ENCODE peak calls at places on chromosomes 3 and 15, in ten cellular contexts. One of them, this sample, is unnamed.

GRCh38 chr3:161355508-161355907 is 15.8 kb downstream of the SPTSSB start:
- DNase-seq in SK-N-SH: no peak
- DNase-seq in activated T-helper 1 cell treated with anti-CD3 and anti-CD28 coated beads, Interleukin-12 subunit alpha, Interleukin-12 subunit beta, Interleukin-2, Interleukin-4 antibody, amounts not matched to agents 30 ng/mL and 10 ng/mL and 1 ng/mL, durations not matched to agents 14 hours and 24 hours and 36 hours: no peak
- DNase-seq in NCI-H2081: no peak
- DNase-seq in A673: no peak
- DNase-seq in stimulated activated CD4-positive, alpha-beta T cell treated with anti-CD3 and anti-CD28 coated beads, Interleukin-4, amount 100 ng/mL, for 4 hours: no peak
- DNase-seq in mesenchymal stem cell: no peak
- DNase-seq in islet precursor cell: no peak
- DNase-seq in GM23338: no peak
- DNase-seq in HEK293T: no peak
- DNase-seq in this sample: no peak

GRCh38 chr3:40620151-40620550 is 95.4 kb downstream of the ZNF621 start:
- DNase-seq in SK-N-SH: no peak
- DNase-seq in activated T-helper 1 cell treated with anti-CD3 and anti-CD28 coated beads, Interleukin-12 subunit alpha, Interleukin-12 subunit beta, Interleukin-2, Interleukin-4 antibody, amounts not matched to agents 30 ng/mL and 10 ng/mL and 1 ng/mL, durations not matched to agents 14 hours and 24 hours and 36 hours: no peak
- DNase-seq in NCI-H2081: no peak
- DNase-seq in A673: no peak
- DNase-seq in stimulated activated CD4-positive, alpha-beta T cell treated with anti-CD3 and anti-CD28 coated beads, Interleukin-4, amount 100 ng/mL, for 4 hours: no peak
- DNase-seq in mesenchymal stem cell: no peak
- DNase-seq in islet precursor cell: peak; percentile 42
- DNase-seq in GM23338: no peak
- DNase-seq in HEK293T: no peak
- DNase-seq in this sample: no peak

GRCh38 chr3:44326035-44326434 is 12.5 kb upstream of the TCAIM start:
- DNase-seq in SK-N-SH: no peak
- DNase-seq in activated T-helper 1 cell treated with anti-CD3 and anti-CD28 coated beads, Interleukin-12 subunit alpha, Interleukin-12 subunit beta, Interleukin-2, Interleukin-4 antibody, amounts not matched to agents 30 ng/mL and 10 ng/mL and 1 ng/mL, durations not matched to agents 14 hours and 24 hours and 36 hours: no peak
- DNase-seq in NCI-H2081: no peak
- DNase-seq in A673: no peak
- DNase-seq in stimulated activated CD4-positive, alpha-beta T cell treated with anti-CD3 and anti-CD28 coated beads, Interleukin-4, amount 100 ng/mL, for 4 hours: no peak
- DNase-seq in mesenchymal stem cell: peak; percentile 28
- DNase-seq in islet precursor cell: no peak
- DNase-seq in GM23338: no peak
- DNase-seq in HEK293T: no peak
- DNase-seq in this sample: no peak

GRCh38 chr3:128597900-128598299 is 52.7 kb downstream of the RPN1 start:
- DNase-seq in SK-N-SH: no peak
- DNase-seq in activated T-helper 1 cell treated with anti-CD3 and anti-CD28 coated beads, Interleukin-12 subunit alpha, Interleukin-12 subunit beta, Interleukin-2, Interleukin-4 antibody, amounts not matched to agents 30 ng/mL and 10 ng/mL and 1 ng/mL, durations not matched to agents 14 hours and 24 hours and 36 hours: no peak
- DNase-seq in NCI-H2081: no peak
- DNase-seq in A673: no peak
- DNase-seq in stimulated activated CD4-positive, alpha-beta T cell treated with anti-CD3 and anti-CD28 coated beads, Interleukin-4, amount 100 ng/mL, for 4 hours: no peak
- DNase-seq in mesenchymal stem cell: no peak
- DNase-seq in islet precursor cell: no peak
- DNase-seq in GM23338: no peak
- DNase-seq in HEK293T: no peak
- DNase-seq in this sample: no peak

GRCh38 chr15:60301024-60301423 is 96.8 kb downstream of the ANXA2 start:
- DNase-seq in SK-N-SH: no peak
- DNase-seq in activated T-helper 1 cell treated with anti-CD3 and anti-CD28 coated beads, Interleukin-12 subunit alpha, Interleukin-12 subunit beta, Interleukin-2, Interleukin-4 antibody, amounts not matched to agents 30 ng/mL and 10 ng/mL and 1 ng/mL, durations not matched to agents 14 hours and 24 hours and 36 hours: no peak
- DNase-seq in NCI-H2081: peak; percentile 39
- DNase-seq in A673: peak; percentile 29
- DNase-seq in stimulated activated CD4-positive, alpha-beta T cell treated with anti-CD3 and anti-CD28 coated beads, Interleukin-4, amount 100 ng/mL, for 4 hours: no peak
- DNase-seq in mesenchymal stem cell: no peak
- DNase-seq in islet precursor cell: no peak
- DNase-seq in GM23338: no peak
- DNase-seq in HEK293T: no peak
- DNase-seq in this sample: no peak

GRCh38 chr3:107458871-107459270 is 63.9 kb upstream of the BBX start:
- DNase-seq in SK-N-SH: no peak
- DNase-seq in activated T-helper 1 cell treated with anti-CD3 and anti-CD28 coated beads, Interleukin-12 subunit alpha, Interleukin-12 subunit beta, Interleukin-2, Interleukin-4 antibody, amounts not matched to agents 30 ng/mL and 10 ng/mL and 1 ng/mL, durations not matched to agents 14 hours and 24 hours and 36 hours: no peak
- DNase-seq in NCI-H2081: no peak
- DNase-seq in A673: no peak
- DNase-seq in stimulated activated CD4-positive, alpha-beta T cell treated with anti-CD3 and anti-CD28 coated beads, Interleukin-4, amount 100 ng/mL, for 4 hours: no peak
- DNase-seq in mesenchymal stem cell: no peak
- DNase-seq in islet precursor cell: no peak
- DNase-seq in GM23338: no peak
- DNase-seq in HEK293T: no peak
- DNase-seq in this sample: no peak

GRCh38 chr3:42745776-42746454 is 27.1 kb downstream of the CCDC13 start:
- DNase-seq in SK-N-SH: no peak
- DNase-seq in activated T-helper 1 cell treated with anti-CD3 and anti-CD28 coated beads, Interleukin-12 subunit alpha, Interleukin-12 subunit beta, Interleukin-2, Interleukin-4 antibody, amounts not matched to agents 30 ng/mL and 10 ng/mL and 1 ng/mL, durations not matched to agents 14 hours and 24 hours and 36 hours: no peak
- DNase-seq in NCI-H2081: no peak
- DNase-seq in A673: no peak
- DNase-seq in stimulated activated CD4-positive, alpha-beta T cell treated with anti-CD3 and anti-CD28 coated beads, Interleukin-4, amount 100 ng/mL, for 4 hours: no peak
- DNase-seq in mesenchymal stem cell: no peak
- DNase-seq in islet precursor cell: peak; percentile 61
- DNase-seq in GM23338: peak; percentile 18
- DNase-seq in HEK293T: no peak
- DNase-seq in this sample: no peak

GRCh38 chr3:4314688-4315087 is 11.5 kb downstream of the SETMAR start:
- DNase-seq in SK-N-SH: no peak
- DNase-seq in activated T-helper 1 cell treated with anti-CD3 and anti-CD28 coated beads, Interleukin-12 subunit alpha, Interleukin-12 subunit beta, Interleukin-2, Interleukin-4 antibody, amounts not matched to agents 30 ng/mL and 10 ng/mL and 1 ng/mL, durations not matched to agents 14 hours and 24 hours and 36 hours: no peak
- DNase-seq in NCI-H2081: no peak
- DNase-seq in A673: no peak
- DNase-seq in stimulated activated CD4-positive, alpha-beta T cell treated with anti-CD3 and anti-CD28 coated beads, Interleukin-4, amount 100 ng/mL, for 4 hours: no peak
- DNase-seq in mesenchymal stem cell: no peak
- DNase-seq in islet precursor cell: no peak
- DNase-seq in GM23338: no peak
- DNase-seq in HEK293T: no peak
- DNase-seq in this sample: no peak

GRCh38 chr15:62573856-62574255 is 408.8 kb upstream of the C2CD4B start:
- DNase-seq in SK-N-SH: no peak
- DNase-seq in activated T-helper 1 cell treated with anti-CD3 and anti-CD28 coated beads, Interleukin-12 subunit alpha, Interleukin-12 subunit beta, Interleukin-2, Interleukin-4 antibody, amounts not matched to agents 30 ng/mL and 10 ng/mL and 1 ng/mL, durations not matched to agents 14 hours and 24 hours and 36 hours: no peak
- DNase-seq in NCI-H2081: no peak
- DNase-seq in A673: no peak
- DNase-seq in stimulated activated CD4-positive, alpha-beta T cell treated with anti-CD3 and anti-CD28 coated beads, Interleukin-4, amount 100 ng/mL, for 4 hours: no peak
- DNase-seq in mesenchymal stem cell: no peak
- DNase-seq in islet precursor cell: no peak
- DNase-seq in GM23338: no peak
- DNase-seq in HEK293T: no peak
- DNase-seq in this sample: no peak

GRCh38 chr15:58474741-58475323 is 43.0 kb downstream of the LIPC start:
- DNase-seq in SK-N-SH: no peak
- DNase-seq in activated T-helper 1 cell treated with anti-CD3 and anti-CD28 coated beads, Interleukin-12 subunit alpha, Interleukin-12 subunit beta, Interleukin-2, Interleukin-4 antibody, amounts not matched to agents 30 ng/mL and 10 ng/mL and 1 ng/mL, durations not matched to agents 14 hours and 24 hours and 36 hours: no peak
- DNase-seq in NCI-H2081: no peak
- DNase-seq in A673: no peak
- DNase-seq in stimulated activated CD4-positive, alpha-beta T cell treated with anti-CD3 and anti-CD28 coated beads, Interleukin-4, amount 100 ng/mL, for 4 hours: no peak
- DNase-seq in mesenchymal stem cell: no peak
- DNase-seq in islet precursor cell: no peak
- DNase-seq in GM23338: no peak
- DNase-seq in HEK293T: no peak
- DNase-seq in this sample: no peak

GRCh38 chr3:42431099-42431498 is 20.7 kb upstream of the LYZL4 start:
- DNase-seq in SK-N-SH: no peak
- DNase-seq in activated T-helper 1 cell treated with anti-CD3 and anti-CD28 coated beads, Interleukin-12 subunit alpha, Interleukin-12 subunit beta, Interleukin-2, Interleukin-4 antibody, amounts not matched to agents 30 ng/mL and 10 ng/mL and 1 ng/mL, durations not matched to agents 14 hours and 24 hours and 36 hours: no peak
- DNase-seq in NCI-H2081: no peak
- DNase-seq in A673: no peak
- DNase-seq in stimulated activated CD4-positive, alpha-beta T cell treated with anti-CD3 and anti-CD28 coated beads, Interleukin-4, amount 100 ng/mL, for 4 hours: no peak
- DNase-seq in mesenchymal stem cell: no peak
- DNase-seq in islet precursor cell: no peak
- DNase-seq in GM23338: no peak
- DNase-seq in HEK293T: no peak
- DNase-seq in this sample: no peak

GRCh38 chr3:130709671-130710070 is 37.0 kb downstream of the PIK3R4 start:
- DNase-seq in SK-N-SH: no peak
- DNase-seq in activated T-helper 1 cell treated with anti-CD3 and anti-CD28 coated beads, Interleukin-12 subunit alpha, Interleukin-12 subunit beta, Interleukin-2, Interleukin-4 antibody, amounts not matched to agents 30 ng/mL and 10 ng/mL and 1 ng/mL, durations not matched to agents 14 hours and 24 hours and 36 hours: no peak
- DNase-seq in NCI-H2081: no peak
- DNase-seq in A673: no peak
- DNase-seq in stimulated activated CD4-positive, alpha-beta T cell treated with anti-CD3 and anti-CD28 coated beads, Interleukin-4, amount 100 ng/mL, for 4 hours: no peak
- DNase-seq in mesenchymal stem cell: no peak
- DNase-seq in islet precursor cell: no peak
- DNase-seq in GM23338: no peak
- DNase-seq in HEK293T: no peak
- DNase-seq in this sample: no peak

GRCh38 chr15:74135041-74135565 is 4.7 kb downstream of the ISLR2 start:
- DNase-seq in SK-N-SH: no peak
- DNase-seq in activated T-helper 1 cell treated with anti-CD3 and anti-CD28 coated beads, Interleukin-12 subunit alpha, Interleukin-12 subunit beta, Interleukin-2, Interleukin-4 antibody, amounts not matched to agents 30 ng/mL and 10 ng/mL and 1 ng/mL, durations not matched to agents 14 hours and 24 hours and 36 hours: no peak
- DNase-seq in NCI-H2081: no peak
- DNase-seq in A673: no peak
- DNase-seq in stimulated activated CD4-positive, alpha-beta T cell treated with anti-CD3 and anti-CD28 coated beads, Interleukin-4, amount 100 ng/mL, for 4 hours: no peak
- DNase-seq in mesenchymal stem cell: no peak
- DNase-seq in islet precursor cell: no peak
- DNase-seq in GM23338: no peak
- DNase-seq in HEK293T: no peak
- DNase-seq in this sample: no peak

GRCh38 chr15:77552066-77552465 is 80.6 kb downstream of the LINGO1 start:
- DNase-seq in SK-N-SH: no peak
- DNase-seq in activated T-helper 1 cell treated with anti-CD3 and anti-CD28 coated beads, Interleukin-12 subunit alpha, Interleukin-12 subunit beta, Interleukin-2, Interleukin-4 antibody, amounts not matched to agents 30 ng/mL and 10 ng/mL and 1 ng/mL, durations not matched to agents 14 hours and 24 hours and 36 hours: no peak
- DNase-seq in NCI-H2081: no peak
- DNase-seq in A673: no peak
- DNase-seq in stimulated activated CD4-positive, alpha-beta T cell treated with anti-CD3 and anti-CD28 coated beads, Interleukin-4, amount 100 ng/mL, for 4 hours: no peak
- DNase-seq in mesenchymal stem cell: no peak
- DNase-seq in islet precursor cell: no peak
- DNase-seq in GM23338: no peak
- DNase-seq in HEK293T: no peak
- DNase-seq in this sample: no peak

GRCh38 chr3:94928921-94929320 is 866.1 kb downstream of the NSUN3 start:
- DNase-seq in SK-N-SH: no peak
- DNase-seq in activated T-helper 1 cell treated with anti-CD3 and anti-CD28 coated beads, Interleukin-12 subunit alpha, Interleukin-12 subunit beta, Interleukin-2, Interleukin-4 antibody, amounts not matched to agents 30 ng/mL and 10 ng/mL and 1 ng/mL, durations not matched to agents 14 hours and 24 hours and 36 hours: no peak
- DNase-seq in NCI-H2081: no peak
- DNase-seq in A673: no peak
- DNase-seq in stimulated activated CD4-positive, alpha-beta T cell treated with anti-CD3 and anti-CD28 coated beads, Interleukin-4, amount 100 ng/mL, for 4 hours: no peak
- DNase-seq in mesenchymal stem cell: peak; percentile 83
- DNase-seq in islet precursor cell: peak; percentile 65
- DNase-seq in GM23338: no peak
- DNase-seq in HEK293T: no peak
- DNase-seq in this sample: no peak

GRCh38 chr3:178223876-178224275 is 312.4 kb upstream of the KCNMB2 start:
- DNase-seq in SK-N-SH: no peak
- DNase-seq in activated T-helper 1 cell treated with anti-CD3 and anti-CD28 coated beads, Interleukin-12 subunit alpha, Interleukin-12 subunit beta, Interleukin-2, Interleukin-4 antibody, amounts not matched to agents 30 ng/mL and 10 ng/mL and 1 ng/mL, durations not matched to agents 14 hours and 24 hours and 36 hours: no peak
- DNase-seq in NCI-H2081: no peak
- DNase-seq in A673: no peak
- DNase-seq in stimulated activated CD4-positive, alpha-beta T cell treated with anti-CD3 and anti-CD28 coated beads, Interleukin-4, amount 100 ng/mL, for 4 hours: no peak
- DNase-seq in mesenchymal stem cell: no peak
- DNase-seq in islet precursor cell: no peak
- DNase-seq in GM23338: no peak
- DNase-seq in HEK293T: no peak
- DNase-seq in this sample: no peak

GRCh38 chr15:51647128-51647562 is 24.6 kb upstream of the DMXL2 start:
- DNase-seq in SK-N-SH: peak; percentile 47
- DNase-seq in activated T-helper 1 cell treated with anti-CD3 and anti-CD28 coated beads, Interleukin-12 subunit alpha, Interleukin-12 subunit beta, Interleukin-2, Interleukin-4 antibody, amounts not matched to agents 30 ng/mL and 10 ng/mL and 1 ng/mL, durations not matched to agents 14 hours and 24 hours and 36 hours: no peak
- DNase-seq in NCI-H2081: peak; percentile 76
- DNase-seq in A673: peak; percentile 9
- DNase-seq in stimulated activated CD4-positive, alpha-beta T cell treated with anti-CD3 and anti-CD28 coated beads, Interleukin-4, amount 100 ng/mL, for 4 hours: no peak
- DNase-seq in mesenchymal stem cell: peak; percentile 35
- DNase-seq in islet precursor cell: no peak
- DNase-seq in GM23338: no peak
- DNase-seq in HEK293T: no peak
- DNase-seq in this sample: no peak

GRCh38 chr3:27184261-27184660 is 184.9 kb downstream of the NEK10 start:
- DNase-seq in SK-N-SH: no peak
- DNase-seq in activated T-helper 1 cell treated with anti-CD3 and anti-CD28 coated beads, Interleukin-12 subunit alpha, Interleukin-12 subunit beta, Interleukin-2, Interleukin-4 antibody, amounts not matched to agents 30 ng/mL and 10 ng/mL and 1 ng/mL, durations not matched to agents 14 hours and 24 hours and 36 hours: no peak
- DNase-seq in NCI-H2081: no peak
- DNase-seq in A673: no peak
- DNase-seq in stimulated activated CD4-positive, alpha-beta T cell treated with anti-CD3 and anti-CD28 coated beads, Interleukin-4, amount 100 ng/mL, for 4 hours: no peak
- DNase-seq in mesenchymal stem cell: no peak
- DNase-seq in islet precursor cell: no peak
- DNase-seq in GM23338: no peak
- DNase-seq in HEK293T: no peak
- DNase-seq in this sample: no peak

GRCh38 chr15:74786659-74787165 is 4.8 kb downstream of the CSK start:
- DNase-seq in SK-N-SH: no peak
- DNase-seq in activated T-helper 1 cell treated with anti-CD3 and anti-CD28 coated beads, Interleukin-12 subunit alpha, Interleukin-12 subunit beta, Interleukin-2, Interleukin-4 antibody, amounts not matched to agents 30 ng/mL and 10 ng/mL and 1 ng/mL, durations not matched to agents 14 hours and 24 hours and 36 hours: no peak
- DNase-seq in NCI-H2081: no peak
- DNase-seq in A673: no peak
- DNase-seq in stimulated activated CD4-positive, alpha-beta T cell treated with anti-CD3 and anti-CD28 coated beads, Interleukin-4, amount 100 ng/mL, for 4 hours: no peak
- DNase-seq in mesenchymal stem cell: no peak
- DNase-seq in islet precursor cell: no peak
- DNase-seq in GM23338: no peak
- DNase-seq in HEK293T: no peak
- DNase-seq in this sample: no peak

GRCh38 chr15:98331676-98332075 is 316.7 kb upstream of the IGF1R start:
- DNase-seq in SK-N-SH: no peak
- DNase-seq in activated T-helper 1 cell treated with anti-CD3 and anti-CD28 coated beads, Interleukin-12 subunit alpha, Interleukin-12 subunit beta, Interleukin-2, Interleukin-4 antibody, amounts not matched to agents 30 ng/mL and 10 ng/mL and 1 ng/mL, durations not matched to agents 14 hours and 24 hours and 36 hours: no peak
- DNase-seq in NCI-H2081: no peak
- DNase-seq in A673: no peak
- DNase-seq in stimulated activated CD4-positive, alpha-beta T cell treated with anti-CD3 and anti-CD28 coated beads, Interleukin-4, amount 100 ng/mL, for 4 hours: no peak
- DNase-seq in mesenchymal stem cell: no peak
- DNase-seq in islet precursor cell: no peak
- DNase-seq in GM23338: no peak
- DNase-seq in HEK293T: no peak
- DNase-seq in this sample: no peak

GRCh38 chr3:151393961-151394360 is 9.4 kb upstream of the P2RY12 start:
- DNase-seq in SK-N-SH: no peak
- DNase-seq in activated T-helper 1 cell treated with anti-CD3 and anti-CD28 coated beads, Interleukin-12 subunit alpha, Interleukin-12 subunit beta, Interleukin-2, Interleukin-4 antibody, amounts not matched to agents 30 ng/mL and 10 ng/mL and 1 ng/mL, durations not matched to agents 14 hours and 24 hours and 36 hours: no peak
- DNase-seq in NCI-H2081: no peak
- DNase-seq in A673: peak; percentile 31
- DNase-seq in stimulated activated CD4-positive, alpha-beta T cell treated with anti-CD3 and anti-CD28 coated beads, Interleukin-4, amount 100 ng/mL, for 4 hours: no peak
- DNase-seq in mesenchymal stem cell: no peak
- DNase-seq in islet precursor cell: no peak
- DNase-seq in GM23338: no peak
- DNase-seq in HEK293T: no peak
- DNase-seq in this sample: no peak

GRCh38 chr15:40047413-40048154 is 8.6 kb upstream of the SRP14 start:
- DNase-seq in SK-N-SH: no peak
- DNase-seq in activated T-helper 1 cell treated with anti-CD3 and anti-CD28 coated beads, Interleukin-12 subunit alpha, Interleukin-12 subunit beta, Interleukin-2, Interleukin-4 antibody, amounts not matched to agents 30 ng/mL and 10 ng/mL and 1 ng/mL, durations not matched to agents 14 hours and 24 hours and 36 hours: peak; percentile 63
- DNase-seq in NCI-H2081: peak; percentile 81
- DNase-seq in A673: peak; percentile 88
- DNase-seq in stimulated activated CD4-positive, alpha-beta T cell treated with anti-CD3 and anti-CD28 coated beads, Interleukin-4, amount 100 ng/mL, for 4 hours: peak; percentile 45
- DNase-seq in mesenchymal stem cell: peak; percentile 92
- DNase-seq in islet precursor cell: peak; percentile 76
- DNase-seq in GM23338: no peak
- DNase-seq in HEK293T: no peak
- DNase-seq in this sample: no peak

GRCh38 chr3:10766049-10766705 is 49.9 kb upstream of the SLC6A11 start:
- DNase-seq in SK-N-SH: no peak
- DNase-seq in activated T-helper 1 cell treated with anti-CD3 and anti-CD28 coated beads, Interleukin-12 subunit alpha, Interleukin-12 subunit beta, Interleukin-2, Interleukin-4 antibody, amounts not matched to agents 30 ng/mL and 10 ng/mL and 1 ng/mL, durations not matched to agents 14 hours and 24 hours and 36 hours: no peak
- DNase-seq in NCI-H2081: no peak
- DNase-seq in A673: no peak
- DNase-seq in stimulated activated CD4-positive, alpha-beta T cell treated with anti-CD3 and anti-CD28 coated beads, Interleukin-4, amount 100 ng/mL, for 4 hours: no peak
- DNase-seq in mesenchymal stem cell: no peak
- DNase-seq in islet precursor cell: peak; percentile 15
- DNase-seq in GM23338: no peak
- DNase-seq in HEK293T: no peak
- DNase-seq in this sample: no peak

GRCh38 chr3:87225659-87226058 is 1.4 kb upstream of the CHMP2B start:
- DNase-seq in SK-N-SH: no peak
- DNase-seq in activated T-helper 1 cell treated with anti-CD3 and anti-CD28 coated beads, Interleukin-12 subunit alpha, Interleukin-12 subunit beta, Interleukin-2, Interleukin-4 antibody, amounts not matched to agents 30 ng/mL and 10 ng/mL and 1 ng/mL, durations not matched to agents 14 hours and 24 hours and 36 hours: no peak
- DNase-seq in NCI-H2081: peak; percentile 31
- DNase-seq in A673: peak; percentile 45
- DNase-seq in stimulated activated CD4-positive, alpha-beta T cell treated with anti-CD3 and anti-CD28 coated beads, Interleukin-4, amount 100 ng/mL, for 4 hours: no peak
- DNase-seq in mesenchymal stem cell: no peak
- DNase-seq in islet precursor cell: no peak
- DNase-seq in GM23338: no peak
- DNase-seq in HEK293T: peak; percentile 14
- DNase-seq in this sample: no peak

GRCh38 chr15:91694131-91694828 is 159.2 kb upstream of the SLCO3A1 start:
- DNase-seq in SK-N-SH: peak; percentile 57
- DNase-seq in activated T-helper 1 cell treated with anti-CD3 and anti-CD28 coated beads, Interleukin-12 subunit alpha, Interleukin-12 subunit beta, Interleukin-2, Interleukin-4 antibody, amounts not matched to agents 30 ng/mL and 10 ng/mL and 1 ng/mL, durations not matched to agents 14 hours and 24 hours and 36 hours: no peak
- DNase-seq in NCI-H2081: no peak
- DNase-seq in A673: peak; percentile 5
- DNase-seq in stimulated activated CD4-positive, alpha-beta T cell treated with anti-CD3 and anti-CD28 coated beads, Interleukin-4, amount 100 ng/mL, for 4 hours: no peak
- DNase-seq in mesenchymal stem cell: no peak
- DNase-seq in islet precursor cell: no peak
- DNase-seq in GM23338: peak; percentile 13
- DNase-seq in HEK293T: no peak
- DNase-seq in this sample: no peak

GRCh38 chr15:80779658-80780415 is 667 bp downstream of the CEMIP start:
- DNase-seq in SK-N-SH: peak; percentile 74
- DNase-seq in activated T-helper 1 cell treated with anti-CD3 and anti-CD28 coated beads, Interleukin-12 subunit alpha, Interleukin-12 subunit beta, Interleukin-2, Interleukin-4 antibody, amounts not matched to agents 30 ng/mL and 10 ng/mL and 1 ng/mL, durations not matched to agents 14 hours and 24 hours and 36 hours: no peak
- DNase-seq in NCI-H2081: peak; percentile 71
- DNase-seq in A673: peak; percentile 31
- DNase-seq in stimulated activated CD4-positive, alpha-beta T cell treated with anti-CD3 and anti-CD28 coated beads, Interleukin-4, amount 100 ng/mL, for 4 hours: no peak
- DNase-seq in mesenchymal stem cell: peak; percentile 60
- DNase-seq in islet precursor cell: peak; percentile 67
- DNase-seq in GM23338: peak; percentile 63
- DNase-seq in HEK293T: peak; percentile 45
- DNase-seq in this sample: peak; percentile 37

GRCh38 chr15:101162701-101163483 is 89.0 kb downstream of the CHSY1 start:
- DNase-seq in SK-N-SH: no peak
- DNase-seq in activated T-helper 1 cell treated with anti-CD3 and anti-CD28 coated beads, Interleukin-12 subunit alpha, Interleukin-12 subunit beta, Interleukin-2, Interleukin-4 antibody, amounts not matched to agents 30 ng/mL and 10 ng/mL and 1 ng/mL, durations not matched to agents 14 hours and 24 hours and 36 hours: no peak
- DNase-seq in NCI-H2081: no peak
- DNase-seq in A673: no peak
- DNase-seq in stimulated activated CD4-positive, alpha-beta T cell treated with anti-CD3 and anti-CD28 coated beads, Interleukin-4, amount 100 ng/mL, for 4 hours: no peak
- DNase-seq in mesenchymal stem cell: no peak
- DNase-seq in islet precursor cell: no peak
- DNase-seq in GM23338: no peak
- DNase-seq in HEK293T: no peak
- DNase-seq in this sample: no peak

GRCh38 chr15:62931650-62932049 is 110.9 kb upstream of the TPM1 start:
- DNase-seq in SK-N-SH: no peak
- DNase-seq in activated T-helper 1 cell treated with anti-CD3 and anti-CD28 coated beads, Interleukin-12 subunit alpha, Interleukin-12 subunit beta, Interleukin-2, Interleukin-4 antibody, amounts not matched to agents 30 ng/mL and 10 ng/mL and 1 ng/mL, durations not matched to agents 14 hours and 24 hours and 36 hours: no peak
- DNase-seq in NCI-H2081: no peak
- DNase-seq in A673: peak; percentile 20
- DNase-seq in stimulated activated CD4-positive, alpha-beta T cell treated with anti-CD3 and anti-CD28 coated beads, Interleukin-4, amount 100 ng/mL, for 4 hours: no peak
- DNase-seq in mesenchymal stem cell: no peak
- DNase-seq in islet precursor cell: no peak
- DNase-seq in GM23338: no peak
- DNase-seq in HEK293T: no peak
- DNase-seq in this sample: no peak